ENCODE peak calls at places on chromosomes 11 and 22, in five cellular contexts. D is stimulated activated CD4-positive, alpha-beta T cell treated with anti-CD3 and anti-CD28 coated beads, Interleukin-4, amount 100 ng/mL, for 4 hours; P is posterior cingulate gyrus; K is AG08396; Y is lung. Q is an unnamed sample.

GRCh38 chr11:134514354-134514951 is 102.4 kb upstream of the B3GAT1 start:
- DNase-seq in D (no peak), P (no peak), K (no peak), Y (no peak), Q (no peak)

GRCh38 chr11:1083621-1084551 is 9.2 kb downstream of the MUC2 start:
- DNase-seq in D (no peak), P (no peak), K (no peak), Y (no peak), Q (no peak)

GRCh38 chr22:23120415-23120899 is 21.3 kb downstream of the RSPH14 start:
- DNase-seq in D (no peak), P (no peak), K (no peak), Y (no peak), Q (no peak)

GRCh38 chr22:45201678-45202332 is 38.1 kb downstream of the NUP50 start:
- DNase-seq in D (no peak), P (no peak), K (peak; percentile 87), Y (no peak), Q (no peak)

GRCh38 chr11:75383246-75383645 is 16.1 kb upstream of the RPS3 start:
- DNase-seq in D (peak; percentile 22), P (no peak), K (no peak), Y (no peak), Q (peak; percentile 51)

GRCh38 chr11:12066799-12067508 is 43.4 kb upstream of the MICAL2 start:
- DNase-seq in D (no peak), P (no peak), K (no peak), Y (peak; percentile 66), Q (peak; percentile 42)

GRCh38 chr11:111512296-111513239 is at the start of gene BTG4:
- DNase-seq in D (no peak), P (peak; percentile 11), K (peak; percentile 48), Y (no peak), Q (no peak)

GRCh38 chr11:64000026-64000739 is 13.9 kb downstream of the OTUB1 start:
- DNase-seq in D (peak; percentile 58), P (peak; percentile 70), K (peak; percentile 96), Y (no peak), Q (no peak)

GRCh38 chr11:88231894-88232482 is 56.7 kb upstream of the RAB38 start:
- DNase-seq in D (peak; percentile 4), P (no peak), K (peak; percentile 36), Y (no peak), Q (peak; percentile 12)

GRCh38 chr11:15558513-15559181 is 443.9 kb downstream of the INSC start:
- DNase-seq in D (no peak), P (no peak), K (no peak), Y (no peak), Q (no peak)

GRCh38 chr11:115990004-115990447 is 485.8 kb upstream of the CADM1 start:
- DNase-seq in D (no peak), P (peak; percentile 53), K (no peak), Y (no peak), Q (no peak)

GRCh38 chr11:92839450-92839849 is 130.0 kb upstream of the MTNR1B start:
- DNase-seq in D (no peak), P (no peak), K (no peak), Y (no peak), Q (no peak)

GRCh38 chr11:2520736-2521035 is 75.9 kb downstream of the KCNQ1 start:
- DNase-seq in D (no peak), P (no peak), K (no peak), Y (no peak), Q (no peak)

GRCh38 chr22:50057292-50057867 is 718 bp downstream of the TTLL8 start:
- DNase-seq in D (no peak), P (no peak), K (no peak), Y (no peak), Q (no peak)

GRCh38 chr11:104163100-104164027 is 583 bp downstream of the PDGFD start:
- DNase-seq in D (no peak), P (peak; percentile 25), K (peak; percentile 11), Y (no peak), Q (no peak)

GRCh38 chr11:76698321-76699043 is 27.9 kb upstream of the LRRC32 start:
- DNase-seq in D (no peak), P (no peak), K (no peak), Y (no peak), Q (peak; percentile 49)

GRCh38 chr11:17954395-17955252 is 58.2 kb downstream of the SERGEF start:
- DNase-seq in D (no peak), P (peak; percentile 20), K (no peak), Y (no peak), Q (no peak)

GRCh38 chr11:12242071-12242672 is 131.8 kb downstream of the MICAL2 start:
- DNase-seq in D (peak; percentile 54), P (no peak), K (no peak), Y (no peak), Q (no peak)

GRCh38 chr11:134207538-134208239 is 16.1 kb downstream of the NCAPD3 start:
- DNase-seq in D (peak; percentile 39), P (no peak), K (no peak), Y (peak; percentile 40), Q (peak; percentile 15)

GRCh38 chr11:38282718-38283117 is 1684.7 kb upstream of the RAG2 start:
- DNase-seq in D (no peak), P (no peak), K (no peak), Y (no peak), Q (no peak)